ENCODE peak calls at places on chromosomes 3 and 15, in ten cellular contexts. I is K562, Q is transverse colon, Z is spleen, H is GM23338, R is endothelial cell of umbilical vein, Y is SK-N-SH, K is H1, J is breast epithelium, G is sigmoid colon. O is an unnamed sample.

GRCh38 chr3:144437989-144438388 is 466.4 kb downstream of the DIPK2A start:
- DNase-seq in J (no peak), R (no peak), Q (no peak), K (no peak), Y (no peak), H (no peak), G (no peak), Z (no peak), I (no peak), O (no peak)

GRCh38 chr15:57872281-57873010 is 165.9 kb downstream of the POLR2M start:
- DNase-seq in G (no peak), Y (no peak), K (no peak), I (no peak), R (no peak), Z (no peak), H (no peak), Q (no peak), J (no peak), O (no peak)

GRCh38 chr3:44939581-44940036 is 36.4 kb downstream of the ZDHHC3 start:
- DNase-seq in K (no peak), Z (no peak), R (no peak), H (no peak), J (no peak), G (no peak), Y (no peak), I (no peak), Q (no peak), O (no peak)

GRCh38 chr3:99984139-99984538 is 130.2 kb downstream of the FILIP1L start:
- DNase-seq in Q (no peak), K (no peak), R (no peak), H (no peak), I (no peak), Y (no peak), Z (no peak), J (no peak), G (no peak), O (no peak)

GRCh38 chr15:96312641-96313335 is 17.7 kb upstream of the NR2F2 start:
- DNase-seq in I (no peak), J (no peak), R (no peak), H (no peak), Q (no peak), K (no peak), Y (no peak), Z (no peak), G (no peak), O (no peak)

GRCh38 chr3:31772781-31773180 is 208.3 kb downstream of the OSBPL10 start:
- DNase-seq in H (no peak), Z (no peak), Q (no peak), Y (no peak), K (no peak), R (no peak), J (no peak), G (no peak), I (no peak), O (no peak)

GRCh38 chr3:110932515-110933095 is 139.0 kb upstream of the NECTIN3 start:
- DNase-seq in Z (no peak), Y (no peak), G (no peak), R (no peak), I (no peak), H (no peak), J (no peak), K (no peak), Q (no peak), O (no peak)

GRCh38 chr3:197718904-197719303 is 17.8 kb downstream of the RUBCN start:
- DNase-seq in Z (no peak), G (no peak), J (no peak), Q (no peak), K (no peak), R (peak), H (no peak), I (no peak), Y (no peak), O (no peak)

GRCh38 chr3:194313642-194314430 is 37.3 kb downstream of the CPN2 start:
- DNase-seq in J (no peak), H (peak), R (no peak), Y (peak), K (no peak), Z (peak), Q (peak), G (peak), I (no peak), O (no peak)

GRCh38 chr3:17065881-17066280 is 181.1 kb downstream of the PLCL2 start:
- DNase-seq in Z (no peak), K (no peak), Q (no peak), H (no peak), I (no peak), Y (no peak), J (no peak), R (no peak), G (no peak), O (no peak)

DNA sequence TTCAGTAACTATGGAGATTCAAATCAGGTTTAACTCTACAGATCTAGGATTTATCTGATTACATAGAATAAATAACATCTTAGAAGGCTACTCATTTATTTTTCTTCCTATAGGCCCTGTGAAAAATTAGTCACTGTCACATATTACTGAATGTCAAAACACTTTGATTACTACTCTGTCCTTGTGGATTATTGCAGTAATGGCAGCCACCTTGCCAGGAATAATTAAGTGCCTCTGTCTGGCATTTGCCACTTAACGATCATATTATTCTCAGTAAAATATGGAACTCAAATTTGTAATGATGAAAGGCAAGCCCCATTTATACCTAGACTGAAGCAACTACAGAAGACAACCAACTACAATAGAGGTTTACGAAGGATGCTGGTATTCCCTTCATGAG is 596.3 kb upstream of the ARPP21 start:
- DNase-seq in G (no peak), Z (no peak), H (no peak), R (no peak), J (no peak), K (no peak), Q (no peak), I (no peak), Y (no peak), O (no peak)
- H3K27ac ChIP-seq in G (no peak), Z (no peak), H (no peak), R (no peak), J (no peak), K (no peak), Q (no peak), I (no peak), Y (no peak), O (no peak)

DNA sequence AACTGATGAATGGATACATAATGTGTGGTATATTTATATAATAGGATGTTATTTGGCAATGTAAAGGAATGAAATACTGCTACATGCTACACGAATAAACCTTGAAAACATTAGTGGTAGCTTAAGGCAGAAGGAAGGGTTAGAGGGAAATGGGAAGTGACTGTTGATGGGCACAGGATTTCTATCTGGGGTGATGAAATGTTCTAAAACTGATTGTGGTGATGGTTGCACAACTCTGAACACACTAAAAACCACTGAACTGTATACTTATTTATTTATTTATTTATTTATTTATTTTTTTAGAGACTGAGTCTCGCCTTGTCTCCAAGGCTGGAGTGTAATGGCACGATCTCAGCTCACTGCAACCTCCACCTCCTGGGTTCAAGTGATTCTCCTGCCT is 24.8 kb upstream of the SHISA5 start:
- DNase-seq in R (no peak), Q (no peak), I (no peak), Z (no peak), J (no peak), K (no peak), H (no peak), Y (no peak), G (no peak), O (no peak)
- TF ChIP-seq POLR2AphosphoS5 in R (no peak), Q (no peak), I (no peak), Z (no peak), J (no peak), K (no peak), H (no peak), Y (no peak), G (no peak), O (no peak)

GRCh38 chr3:113275876-113276580 is 64.7 kb downstream of the BOC start:
- DNase-seq in K (no peak), R (peak), Y (no peak), Z (no peak), I (no peak), Q (peak), G (peak), H (peak), J (peak), O (peak)
- TF ChIP-seq CTCF in K (peak), R (no peak), Y (peak), Z (no peak), I (no peak), Q (no peak), G (peak), H (peak), J (peak), O (peak)

GRCh38 chr15:60318236-60318867 is 79.4 kb downstream of the ANXA2 start:
- DNase-seq in Z (no peak), Y (no peak), H (no peak), Q (no peak), R (no peak), I (no peak), K (no peak), G (no peak), J (no peak), O (no peak)

GRCh38 chr15:60320365-60320764 is 77.4 kb downstream of the ANXA2 start:
- DNase-seq in R (no peak), I (no peak), G (no peak), H (no peak), Y (no peak), J (no peak), Q (no peak), K (no peak), Z (no peak), O (no peak)

GRCh38 chr15:60316961-60317360 is 80.8 kb downstream of the ANXA2 start:
- DNase-seq in Z (no peak), Y (no peak), G (no peak), R (no peak), Q (no peak), K (no peak), I (no peak), H (no peak), J (no peak), O (no peak)

GRCh38 chr15:60315878-60316277 is 81.9 kb downstream of the ANXA2 start:
- DNase-seq in K (no peak), I (no peak), Y (no peak), J (no peak), Z (no peak), R (no peak), G (no peak), Q (no peak), H (no peak), O (no peak)
- H3K27ac ChIP-seq in K (no peak), I (no peak), Y (no peak), J (no peak), Z (no peak), R (no peak), G (no peak), Q (no peak), H (no peak), O (no peak)

GRCh38 chr15:66764067-66764428 is 62.0 kb downstream of the SMAD6 start:
- DNase-seq in Y (no peak), K (no peak), G (no peak), I (no peak), J (no peak), Q (no peak), Z (no peak), R (no peak), H (no peak), O (no peak)

GRCh38 chr15:66766282-66767228 is 64.5 kb downstream of the SMAD6 start:
- DNase-seq in R (no peak), G (peak), J (no peak), Z (no peak), I (no peak), H (no peak), Y (no peak), K (no peak), Q (no peak), O (no peak)

GRCh38 chr15:66763186-66764066 is 61.4 kb downstream of the SMAD6 start:
- DNase-seq in I (no peak), K (no peak), Y (peak), G (peak), H (no peak), Z (peak), Q (peak), R (peak), J (peak), O (peak)

GRCh38 chr15:66767370-66767769 is 65.3 kb downstream of the SMAD6 start:
- DNase-seq in Z (peak), I (no peak), K (no peak), Y (no peak), R (no peak), Q (no peak), H (no peak), G (peak), J (no peak), O (no peak)

GRCh38 chr15:66765478-66766281 is 63.6 kb downstream of the SMAD6 start:
- DNase-seq in R (peak), H (no peak), J (peak), G (peak), K (no peak), Z (peak), Y (peak), Q (peak), I (no peak), O (peak)
- TF ChIP-seq POLR2AphosphoS5 in R (peak), H (no peak), J (peak), G (no peak), K (no peak), Z (no peak), Y (no peak), Q (no peak), I (no peak), O (peak)

GRCh38 chr3:46695177-46695961 is 1.9 kb upstream of the ALS2CL start:
- DNase-seq in J (no peak), Y (peak), G (peak), I (peak), R (peak), Q (peak), H (peak), K (peak), Z (peak), O (no peak)
- TF ChIP-seq CTCF in J (no peak), Y (no peak), G (no peak), I (peak), R (peak), Q (peak), H (peak), K (peak), Z (peak), O (no peak)

DNA sequence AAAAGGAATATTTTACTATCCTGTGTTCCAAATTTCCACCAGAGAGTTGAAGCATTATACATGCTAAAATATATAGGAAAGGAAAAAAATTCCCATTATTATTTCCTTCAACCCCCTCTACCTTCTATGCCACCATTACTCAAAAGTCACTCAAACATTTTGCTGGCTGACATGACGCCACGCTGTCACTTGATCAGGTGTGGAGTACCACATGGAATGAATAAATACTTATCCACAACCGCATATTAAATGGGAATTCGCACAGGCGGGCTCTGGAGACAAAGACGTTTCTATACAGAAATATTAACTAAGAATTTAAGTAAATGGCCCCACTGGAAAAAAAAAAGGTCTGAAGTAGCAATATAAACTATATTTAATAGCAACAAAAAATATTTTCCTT is 266.4 kb downstream of the FOXP1 start:
- DNase-seq in Q (no peak), R (no peak), H (no peak), J (no peak), I (no peak), G (no peak), K (no peak), Y (no peak), Z (no peak), O (no peak)
- H3K27ac ChIP-seq in Q (peak), R (no peak), H (no peak), J (no peak), I (no peak), G (peak), K (no peak), Y (no peak), Z (no peak), O (no peak)

O was measured in prostate gland.